ENCODE peak calls at places on chromosomes 5 and 9, in seven cellular contexts. N is neural progenitor cell, O is cardiac fibroblast, E is fibroblast of the aortic adventitia, I is coronary artery, M is WERI-Rb-1, S is fibroblast of pulmonary artery. D is an unnamed sample.

GRCh38 chr5:68239485-68239884 is 23.9 kb downstream of the PIK3R1 start:
- DNase-seq in I (peak; percentile 87), M (no peak), O (peak; percentile 83), S (peak; percentile 81), E (peak; percentile 80), N (no peak), D (peak; percentile 52)

GRCh38 chr9:81268048-81268447 is 421.3 kb downstream of the TLE1 start:
- DNase-seq in O (peak; percentile 67), M (no peak), S (peak; percentile 11), E (no peak), I (no peak), N (no peak), D (no peak)

GRCh38 chr5:127064253-127064652 is 9.0 kb downstream of the C5orf63 start:
- DNase-seq in N (no peak), S (no peak), M (no peak), E (no peak), I (no peak), O (no peak), D (no peak)

GRCh38 chr5:137310051-137310730 is 188.9 kb downstream of the SPOCK1 start:
- DNase-seq in S (peak; percentile 95), E (peak; percentile 97), M (no peak), O (peak; percentile 98), I (no peak), N (no peak), D (peak; percentile 88)

GRCh38 chr5:177553671-177554429 is 513 bp downstream of the FAM193B start:
- DNase-seq in S (no peak), N (peak; percentile 49), M (peak; percentile 8), I (no peak), O (no peak), E (no peak), D (no peak)

GRCh38 chr5:18744441-18744840 is 1110.2 kb downstream of the TAF11L14 start:
- DNase-seq in E (no peak), S (no peak), I (no peak), O (no peak), M (no peak), N (no peak), D (no peak)

GRCh38 chr9:127580879-127581278 is 31.2 kb upstream of the STXBP1 start:
- DNase-seq in E (no peak), I (no peak), M (no peak), N (no peak), S (no peak), O (no peak), D (no peak)

GRCh38 chr5:171630047-171630669 is 155.5 kb upstream of the SMIM23 start:
- DNase-seq in E (peak; percentile 52), M (peak; percentile 76), I (peak; percentile 70), O (peak; percentile 58), N (peak; percentile 87), S (peak; percentile 46), D (no peak)

GRCh38 chr9:112971415-112971814 is 40.6 kb downstream of the ZNF883 start:
- DNase-seq in E (peak; percentile 2), O (peak; percentile 12), S (peak; percentile 7), N (peak; percentile 54), M (peak; percentile 58), I (no peak), D (no peak)

GRCh38 chr9:120866651-120867050 is 10.3 kb downstream of the PHF19 start:
- DNase-seq in I (no peak), M (no peak), E (no peak), S (no peak), O (no peak), N (no peak), D (no peak)

GRCh38 chr5:98334946-98335345 is 438.5 kb upstream of the RGMB start:
- DNase-seq in N (no peak), M (no peak), E (no peak), O (peak; percentile 63), S (no peak), I (no peak), D (no peak)
- H3K4me3 ChIP-seq in N (no peak overlapping the region), M (no peak overlapping the region), E (no peak overlapping the region), O (no peak overlapping the region), S (no peak overlapping the region), I (no peak overlapping the region), D (no peak overlapping the region)

DNA sequence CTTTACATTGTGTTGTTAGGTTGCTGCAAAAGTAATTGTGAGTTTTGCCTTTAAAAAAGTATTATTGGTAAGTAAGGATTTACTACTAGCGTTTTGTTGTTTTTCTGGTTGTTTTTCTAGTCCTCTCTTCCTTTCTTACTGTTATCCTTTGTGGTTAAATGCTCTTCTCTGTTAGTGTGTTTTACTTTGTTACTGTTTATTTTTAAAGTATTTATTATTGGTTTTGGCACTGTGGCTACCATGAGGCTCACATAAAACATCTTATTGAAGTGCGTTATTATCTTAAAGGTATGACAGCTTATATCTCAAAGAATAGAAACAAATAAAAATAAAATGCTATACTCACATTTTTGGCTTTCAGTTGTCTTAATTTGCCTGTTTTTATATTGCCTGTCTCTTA is 17.6 kb downstream of the DMXL1 start:
- DNase-seq in N (no peak), O (peak; percentile 14), S (no peak), E (no peak), I (no peak), M (no peak), D (no peak)
- TF ChIP-seq CTCF in N (no peak), O (no peak), S (no peak), E (no peak), I (no peak), M (no peak), D (no peak)

DNA sequence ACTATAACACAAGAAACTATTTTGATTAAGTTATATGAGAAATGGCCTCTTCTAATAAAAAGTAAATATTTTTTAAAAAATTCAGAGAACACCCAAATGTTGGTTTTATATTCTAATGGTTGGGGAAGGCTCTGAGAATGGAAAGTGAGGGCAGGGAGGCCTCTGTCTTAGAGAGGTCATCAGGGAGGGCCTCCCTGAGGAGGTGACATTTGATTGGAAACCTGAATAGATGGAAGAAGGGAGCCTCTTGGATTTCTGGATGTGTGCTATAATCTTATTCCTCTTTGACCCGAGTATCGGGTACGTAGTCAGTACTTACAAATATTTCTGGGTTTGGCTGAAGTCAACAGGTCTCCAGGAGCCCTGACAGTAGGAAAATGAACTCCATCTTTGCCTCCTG is 26.1 kb upstream of the GRPEL2 start:
- DNase-seq in N (no peak), M (no peak), S (no peak), I (no peak), E (no peak), O (no peak), D (no peak)
- H3K4me3 ChIP-seq in N (no peak overlapping the region), M (no peak overlapping the region), S (no peak overlapping the region), I (no peak overlapping the region), E (no peak overlapping the region), O (no peak overlapping the region), D (no peak overlapping the region)

DNA sequence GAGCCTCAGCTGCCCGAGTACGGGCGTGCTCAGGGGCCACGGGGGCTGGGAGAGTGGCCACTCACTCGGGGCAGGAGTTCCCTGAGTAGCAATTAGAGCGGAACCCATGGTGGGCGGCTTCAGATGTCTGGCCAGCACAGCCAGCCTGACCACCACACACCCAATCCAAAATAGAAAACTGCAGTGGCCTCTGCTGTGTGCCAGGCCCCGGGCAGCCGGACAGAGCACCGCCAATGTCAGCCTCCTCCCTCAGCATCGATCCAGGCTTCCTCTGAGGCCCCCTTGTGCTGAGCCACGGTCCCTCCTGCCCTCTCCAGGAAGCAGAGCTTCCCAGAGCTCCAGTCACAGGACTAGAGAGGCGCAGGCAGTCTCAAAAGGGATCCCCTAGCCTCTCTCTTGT is 2.7 kb downstream of the ADAMTS2 start:
- DNase-seq in S (peak; percentile 68), E (peak; percentile 72), N (peak; percentile 55), O (peak; percentile 68), M (no peak), I (no peak), D (peak; percentile 45)
- TF ChIP-seq CTCF in S (peak; percentile 61), E (peak; percentile 83), N (peak; percentile 32), O (peak; percentile 67), M (peak; percentile 17), I (no peak), D (peak; percentile 88)

GRCh38 chr9:4984571-4985375 is at the start of gene JAK2:
- DNase-seq in E (peak; percentile 91), N (peak; percentile 91), I (peak; percentile 96), O (peak; percentile 94), M (peak; percentile 90), S (peak; percentile 96), D (peak; percentile 74)

GRCh38 chr9:4984171-4984570 is 901 bp upstream of the JAK2 start:
- DNase-seq in N (no peak), I (no peak), M (peak; percentile 54), O (no peak), E (no peak), S (no peak), D (no peak)

GRCh38 chr9:4985376-4986266 is 549 bp downstream of the JAK2 start:
- DNase-seq in N (peak; percentile 55), M (peak; percentile 64), S (peak; percentile 43), O (peak; percentile 49), I (no peak), E (peak; percentile 47), D (no peak)

GRCh38 chr9:4982720-4983482 is 2.2 kb upstream of the JAK2 start:
- DNase-seq in O (no peak), M (no peak), E (no peak), I (no peak), N (no peak), S (no peak), D (no peak)

GRCh38 chr9:4983541-4984165 is 1.4 kb upstream of the JAK2 start:
- DNase-seq in N (no peak), E (no peak), M (no peak), O (no peak), I (no peak), S (no peak), D (no peak)
- H3K4me3 ChIP-seq in N (peak overlapping the region; percentile 82), E (peak overlapping the region; percentile 79), M (peak overlapping the region; percentile 83), O (no peak overlapping the region), I (peak overlapping the region; percentile 88), S (peak overlapping the region; percentile 83), D (peak overlapping the region; percentile 76)

DNA sequence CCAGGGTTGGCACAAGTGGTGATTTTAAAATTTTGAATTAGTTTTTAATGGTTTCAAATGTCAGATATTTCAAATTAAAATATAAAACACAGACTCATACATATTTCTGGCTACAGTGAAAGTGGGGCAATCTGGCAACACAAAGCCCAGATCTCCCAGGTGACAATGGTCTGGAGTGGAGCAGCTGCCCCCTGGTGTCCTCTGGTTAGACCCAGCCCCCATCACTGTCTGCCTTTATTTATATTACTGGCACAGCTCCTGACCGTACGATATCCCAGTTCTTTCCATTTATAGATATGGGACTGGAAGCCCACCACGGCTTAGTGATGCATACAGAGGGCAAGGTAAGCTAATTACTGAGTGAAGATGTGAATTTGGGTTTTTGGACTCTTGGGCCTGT is 37.3 kb downstream of the MACIR start:
- DNase-seq in S (no peak), E (no peak), M (no peak), I (no peak), O (no peak), N (no peak), D (no peak)
- TF ChIP-seq CTCF in S (no peak), E (no peak), M (no peak), I (no peak), O (no peak), N (no peak), D (no peak)

DNA sequence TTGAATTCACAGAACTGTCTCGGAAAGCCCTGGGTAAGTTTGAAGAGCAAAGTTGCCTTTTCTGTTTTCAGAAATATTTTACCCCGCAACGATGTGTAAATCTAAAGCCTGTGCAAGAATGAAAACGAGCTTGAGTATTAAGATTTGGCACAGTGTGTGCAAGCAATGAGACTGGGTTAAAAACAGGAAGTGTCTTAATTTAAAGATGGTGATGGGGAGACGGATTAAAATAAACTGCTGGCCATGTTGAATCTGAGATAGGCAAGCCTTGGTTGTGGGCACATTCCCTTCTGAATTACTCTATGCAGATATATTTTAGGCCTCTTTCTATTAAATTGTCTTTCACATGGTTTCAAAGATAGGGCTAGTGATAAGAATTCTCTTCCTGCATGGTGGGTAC is 294.2 kb upstream of the DMRT1 start:
- DNase-seq in M (no peak), N (no peak), I (no peak), E (no peak), S (no peak), O (no peak), D (no peak)
- H3K4me3 ChIP-seq in M (no peak overlapping the region), N (no peak overlapping the region), I (peak overlapping the region; percentile 56), E (no peak overlapping the region), S (no peak overlapping the region), O (no peak overlapping the region), D (no peak overlapping the region)

D was measured in AG09309.